ENCODE peak calls at places on chromosomes 4 and X, in nine cellular contexts. B, N, J, U, E, F, I, P and W are unnamed samples.

GRCh38 chr4:87326460-87326859 is 3.8 kb upstream of the HSD17B13 start:
- DNase-seq in B (no peak), N (no peak), J (no peak), U (no peak), E (no peak), F (no peak), I (no peak), P (no peak), W (no peak)

GRCh38 chr4:95044204-95044848 is 286.6 kb downstream of the BMPR1B start:
- DNase-seq in B (no peak), N (no peak), J (no peak), U (no peak), E (no peak), F (no peak), I (no peak), P (no peak), W (no peak)

GRCh38 chrX:1325515-1326116 is 11.0 kb upstream of the IL3RA start:
- DNase-seq in B (no peak), N (no peak), J (no peak), U (no peak), E (no peak), F (no peak), I (no peak), P (no peak), W (no peak)

GRCh38 chr4:98406819-98407218 is 145.6 kb downstream of the RAP1GDS1 start:
- DNase-seq in B (no peak), N (no peak), J (no peak), U (no peak), E (no peak), F (no peak), I (no peak), P (no peak), W (no peak)

GRCh38 chr4:180084561-180084960 is 2158.6 kb upstream of the TENM3 start:
- DNase-seq in B (no peak), N (no peak), J (no peak), U (no peak), E (no peak), F (no peak), I (no peak), P (no peak), W (no peak)

GRCh38 chr4:156790866-156791265 is 180.7 kb downstream of the PDGFC start:
- DNase-seq in B (no peak), N (no peak), J (peak; percentile 64), U (no peak), E (peak; percentile 53), F (no peak), I (no peak), P (peak; percentile 75), W (peak; percentile 49)

GRCh38 chrX:21708116-21708515 is 49.8 kb downstream of the SMPX start:
- DNase-seq in B (no peak), N (no peak), J (no peak), U (no peak), E (no peak), F (no peak), I (no peak), P (no peak), W (no peak)

GRCh38 chr4:22653752-22654151 is 39.0 kb upstream of the GBA3 start:
- DNase-seq in B (no peak), N (no peak), J (no peak), U (no peak), E (no peak), F (no peak), I (no peak), P (no peak), W (no peak)

GRCh38 chr4:146437778-146438177 is 84.0 kb downstream of the SLC10A7 start:
- DNase-seq in B (no peak), N (no peak), J (no peak), U (no peak), E (no peak), F (no peak), I (no peak), P (no peak), W (no peak)

GRCh38 chrX:72540318-72540717 is 32.3 kb downstream of the HDAC8 start:
- DNase-seq in B (no peak), N (no peak), J (no peak), U (no peak), E (peak; percentile 6), F (no peak), I (no peak), P (no peak), W (no peak)

GRCh38 chr4:139555705-139556070 is 331 bp downstream of the SETD7 start:
- DNase-seq in B (peak; percentile 83), N (no peak), J (no peak), U (no peak), E (no peak), F (no peak), I (peak; percentile 62), P (no peak), W (no peak)

GRCh38 chr4:26032572-26033320 is 118.7 kb downstream of the SMIM20 start:
- DNase-seq in B (no peak), N (no peak), J (peak; percentile 96), U (peak; percentile 12), E (peak; percentile 81), F (no peak), I (no peak), P (peak; percentile 90), W (peak; percentile 66)

GRCh38 chr4:38131371-38132139 is 171.4 kb downstream of the PTTG2 start:
- DNase-seq in B (no peak), N (peak; percentile 12), J (no peak), U (no peak), E (no peak), F (peak; percentile 43), I (no peak), P (no peak), W (no peak)